ENCODE peak calls at places on chromosomes 11 and 22, in six cellular contexts. U is type B pancreatic cell; D is activated CD4-positive, alpha-beta T cell treated with anti-CD3 and anti-CD28 coated beads for 48 hours; G is GF-D8; Q is posterior cingulate gyrus; P is heart left ventricle. S is an unnamed sample.

GRCh38 chr11:345179-345578 is 24.1 kb upstream of the B4GALNT4 start:
- DNase-seq in U (no peak), D (no peak), G (no peak), Q (no peak), P (no peak), S (no peak)

GRCh38 chr22:17606472-17606871 is 22.1 kb downstream of the ATP6V1E1 start:
- DNase-seq in U (no peak), D (no peak), G (no peak), Q (no peak), P (peak), S (no peak)

GRCh38 chr11:131800452-131800851 is 430.0 kb downstream of the NTM start:
- DNase-seq in U (no peak), D (no peak), G (no peak), Q (no peak), P (no peak), S (no peak)

GRCh38 chr11:64772318-64773018 is 5.9 kb downstream of the SF1 start:
- DNase-seq in U (no peak), D (no peak), G (peak), Q (no peak), P (no peak), S (no peak)

GRCh38 chr11:821513-822371 is 3.0 kb downstream of the PNPLA2 start:
- DNase-seq in U (no peak), D (no peak), G (peak), Q (no peak), P (peak), S (no peak)

GRCh38 chr11:78343303-78343702 is 74.3 kb downstream of the GAB2 start:
- DNase-seq in U (no peak), D (no peak), G (no peak), Q (no peak), P (no peak), S (no peak)

GRCh38 chr11:100863080-100863581 is 176.0 kb downstream of the ARHGAP42 start:
- DNase-seq in U (no peak), D (no peak), G (peak), Q (no peak), P (peak), S (peak)

GRCh38 chr11:65613091-65613928 is 711 bp downstream of the MAP3K11 start:
- DNase-seq in U (no peak), D (no peak), G (no peak), Q (no peak), P (peak), S (no peak)

GRCh38 chr11:33539659-33540249 is 160.9 kb downstream of the C11orf91 start:
- DNase-seq in U (no peak), D (no peak), G (no peak), Q (no peak), P (no peak), S (peak)

GRCh38 chr11:74935285-74935684 is 13.6 kb downstream of the XRRA1 start:
- DNase-seq in U (no peak), D (no peak), G (no peak), Q (no peak), P (no peak), S (no peak)

S was measured in heart right ventricle.